ENCODE peak calls at places on chromosomes 12 and 14, in ten cellular contexts. Y is HL-60, Z is Calu3, F is cardiac muscle cell, E is cardiac fibroblast, H is PC-3, C is tibial artery, O is uterus, U is heart right ventricle, N is bronchial epithelial cell. D is an unnamed sample.
A peak's percentile ranks its signal among the peaks of the same experiment; 100 is the strongest.

GRCh38 chr12:104219361-104219892 is 3.8 kb downstream of the TXNRD1 start:
- DNase-seq in O (peak; percentile 60), C (no peak), E (peak; percentile 98), U (no peak), F (peak; percentile 99), H (peak; percentile 97), Y (no peak), Z (peak; percentile 16), N (peak; percentile 95), D (peak; percentile 97)

GRCh38 chr12:52285172-52285745 is 6.1 kb downstream of the KRT81 start:
- DNase-seq in N (peak; percentile 59), E (peak; percentile 66), Y (no peak), H (peak; percentile 93), U (no peak), F (no peak), O (no peak), C (no peak), Z (no peak), D (peak; percentile 48)

GRCh38 chr12:1530592-1531159 is 63.7 kb downstream of the FBXL14 start:
- DNase-seq in U (no peak), H (no peak), F (no peak), N (no peak), O (no peak), C (peak; percentile 35), Y (no peak), E (no peak), Z (no peak), D (no peak)

GRCh38 chr14:22982013-22982476 is 306 bp downstream of the AJUBA start:
- DNase-seq in U (no peak), E (peak; percentile 10), Z (no peak), N (no peak), O (no peak), Y (no peak), F (no peak), H (no peak), C (no peak), D (no peak)

GRCh38 chr14:89368490-89369477 is 48.2 kb downstream of the FOXN3 start:
- DNase-seq in H (no peak), N (no peak), U (no peak), Z (no peak), Y (no peak), C (no peak), O (no peak), F (no peak), E (no peak), D (no peak)

GRCh38 chr14:51068268-51068667 is 26.6 kb downstream of the TRIM9 start:
- DNase-seq in N (no peak), Y (no peak), U (no peak), O (no peak), H (no peak), F (no peak), Z (no peak), E (no peak), C (no peak), D (no peak)

GRCh38 chr12:113903381-113903863 is 62.7 kb downstream of the RBM19 start:
- DNase-seq in Y (no peak), E (peak; percentile 81), U (no peak), N (no peak), H (peak; percentile 39), O (no peak), C (no peak), Z (no peak), F (peak; percentile 34), D (peak; percentile 49)

GRCh38 chr14:79369359-79370332 is 841.7 kb downstream of the DIO2 start:
- DNase-seq in U (no peak), Y (no peak), E (peak; percentile 97), O (peak; percentile 79), Z (no peak), N (peak; percentile 98), H (peak; percentile 90), C (no peak), F (peak; percentile 95), D (peak; percentile 99)

GRCh38 chr12:76346798-76347420 is 1.3 kb downstream of the BBS10 start:
- DNase-seq in O (no peak), F (peak; percentile 80), Z (peak; percentile 33), E (peak; percentile 81), C (no peak), N (peak; percentile 55), U (no peak), Y (peak; percentile 26), H (peak; percentile 70), D (peak; percentile 77)

GRCh38 chr12:69932154-69932553 is 107.1 kb downstream of the MYRFL start:
- DNase-seq in F (no peak), Y (no peak), E (no peak), U (no peak), H (no peak), O (no peak), Z (no peak), C (no peak), N (no peak), D (no peak)

GRCh38 chr12:38915783-38916182 is 10.4 kb upstream of the CPNE8 start:
- DNase-seq in F (no peak), H (no peak), Y (no peak), N (no peak), Z (no peak), C (no peak), O (no peak), U (no peak), E (no peak), D (no peak)

GRCh38 chr12:81378601-81379000 is 300.7 kb downstream of the ACSS3 start:
- DNase-seq in N (peak; percentile 42), H (no peak), E (no peak), Y (no peak), U (no peak), F (no peak), O (no peak), Z (no peak), C (no peak), D (no peak)

GRCh38 chr14:38238332-38238731 is 17.6 kb downstream of the CLEC14A start:
- DNase-seq in N (no peak), H (peak; percentile 14), O (no peak), E (peak; percentile 59), F (no peak), C (no peak), Z (no peak), Y (no peak), U (no peak), D (peak; percentile 44)

GRCh38 chr12:124740691-124741137 is 123.0 kb downstream of the SCARB1 start:
- DNase-seq in N (peak; percentile 45), U (no peak), E (peak; percentile 63), O (no peak), F (peak; percentile 41), C (peak; percentile 84), H (peak; percentile 87), Y (no peak), Z (peak; percentile 78), D (peak; percentile 49)

GRCh38 chr14:103696027-103696402 is 19.2 kb downstream of the XRCC3 start:
- DNase-seq in O (no peak), E (no peak), N (no peak), H (no peak), F (no peak), C (no peak), Y (no peak), Z (no peak), U (no peak), D (no peak)

GRCh38 chr14:35963209-35963608 is 137.1 kb downstream of the BRMS1L start:
- DNase-seq in F (no peak), Y (no peak), C (no peak), O (no peak), Z (peak; percentile 16), U (no peak), H (peak; percentile 47), N (peak; percentile 36), E (peak; percentile 4), D (peak; percentile 16)
- TF ChIP-seq CTCF in F (no peak), Y (peak; percentile 10), C (no peak), O (no peak), Z (no peak), U (no peak), H (peak; percentile 66), N (peak; percentile 50), E (no peak), D (peak; percentile 28)

DNA sequence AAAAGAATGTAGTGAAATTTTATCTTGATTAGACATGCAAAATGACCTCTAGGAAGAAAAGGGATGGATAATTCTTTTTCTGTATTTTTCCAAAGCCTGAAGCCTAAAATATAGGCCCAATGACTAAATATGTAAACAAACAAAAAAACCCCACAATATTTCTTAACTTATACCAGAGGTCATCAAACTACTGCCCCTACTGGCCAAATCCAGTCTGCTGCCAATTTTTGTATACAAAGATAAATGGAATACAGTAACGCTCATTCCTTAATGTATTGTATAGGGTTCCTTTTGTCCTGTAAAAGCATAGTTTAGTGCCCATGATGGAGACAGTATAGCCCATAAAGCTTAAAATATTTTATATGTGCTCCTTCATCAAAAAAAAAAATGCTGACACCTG is 145.7 kb upstream of the ALG10 start:
- DNase-seq in O (no peak), C (no peak), U (no peak), Y (no peak), E (no peak), N (peak; percentile 4), Z (no peak), F (no peak), H (peak; percentile 61), D (no peak)
- TF ChIP-seq CTCF in O (no peak), C (no peak), U (no peak), Y (no peak), E (no peak), N (no peak), Z (peak; percentile 19), F (no peak), H (peak; percentile 61), D (no peak)

GRCh38 chr12:127254420-127254955 is 1012.5 kb upstream of the TMEM132C start:
- DNase-seq in F (no peak), Y (no peak), C (no peak), U (no peak), O (no peak), N (no peak), E (no peak), H (no peak), Z (no peak), D (no peak)

GRCh38 chr12:127247937-127248336 is 1019.0 kb upstream of the TMEM132C start:
- DNase-seq in N (no peak), H (no peak), C (no peak), U (no peak), F (no peak), Y (no peak), O (no peak), E (no peak), Z (no peak), D (no peak)

GRCh38 chr12:127257366-127257935 is 1009.5 kb upstream of the TMEM132C start:
- DNase-seq in E (peak; percentile 96), Y (no peak), O (no peak), F (peak; percentile 17), Z (no peak), C (no peak), U (no peak), N (peak; percentile 66), H (peak; percentile 50), D (peak; percentile 85)

DNA sequence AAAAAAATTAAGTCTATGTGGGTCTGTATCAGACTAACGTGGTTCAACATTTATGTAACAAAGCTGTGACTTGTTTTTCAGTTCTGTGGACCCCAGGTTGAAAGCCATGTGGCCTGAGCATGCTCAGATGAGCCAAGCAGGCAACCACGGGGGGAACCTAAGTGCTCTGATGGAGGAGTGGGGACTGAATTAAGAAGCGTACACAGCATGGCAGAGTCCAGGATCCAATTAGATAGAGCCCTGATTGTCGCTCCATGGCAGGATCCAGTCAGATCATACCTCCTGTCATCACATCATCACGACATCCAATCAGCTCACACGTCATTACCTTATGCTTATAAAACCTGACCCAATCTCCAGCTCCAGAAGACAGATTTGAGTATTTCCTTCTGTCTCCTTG is 1013.2 kb upstream of the TMEM132C start:
- DNase-seq in N (no peak), Y (no peak), C (no peak), H (no peak), U (no peak), O (no peak), E (no peak), Z (no peak), F (no peak), D (no peak)
- TF ChIP-seq CTCF in N (no peak), Y (no peak), C (no peak), H (no peak), U (no peak), O (no peak), E (no peak), Z (no peak), F (no peak), D (no peak)

GRCh38 chr12:82619644-82620043 is 67.1 kb upstream of the TMTC2 start:
- DNase-seq in O (no peak), C (no peak), F (no peak), E (no peak), U (no peak), Y (no peak), H (no peak), Z (no peak), N (no peak), D (no peak)
- TF ChIP-seq CTCF in O (no peak), C (no peak), F (no peak), E (no peak), U (no peak), Y (no peak), H (no peak), Z (no peak), N (no peak), D (no peak)

D was measured in fibroblast of mammary gland.